ENCODE peak calls at places on chromosomes 2 and 18, in four cellular contexts. G is mesendoderm, W is trophoblast cell, C is H1. V is an unnamed sample.

GRCh38 chr2:84175340-84175739 is 283.7 kb downstream of the SUCLG1 start:
- DNase-seq in W (no peak), C (no peak), G (no peak), V (no peak)

GRCh38 chr18:51151568-51152511 is 45.6 kb downstream of the MEX3C start:
- DNase-seq in G (peak; percentile 22), C (no peak), W (peak; percentile 62), V (peak; percentile 23)

GRCh38 chr2:144567745-144568144 is 47.8 kb upstream of the ZEB2 start:
- DNase-seq in G (peak; percentile 18), C (peak; percentile 29), W (no peak), V (peak; percentile 67)

GRCh38 chr2:197075754-197076337 is 149.3 kb upstream of the PGAP1 start:
- DNase-seq in G (peak; percentile 30), W (no peak), C (no peak), V (no peak)

GRCh38 chr2:145851730-145852129 is 1331.8 kb upstream of the ZEB2 start:
- DNase-seq in W (no peak), C (no peak), G (peak; percentile 19), V (no peak)

GRCh38 chr2:144358979-144359541 is 160.9 kb downstream of the ZEB2 start:
- DNase-seq in W (peak; percentile 21), G (no peak), C (no peak), V (no peak)

GRCh38 chr2:8310557-8311455 is 371.1 kb upstream of the ID2 start:
- DNase-seq in C (no peak), W (no peak), G (no peak), V (peak; percentile 10)

GRCh38 chr2:183034806-183035205 is 3.5 kb downstream of the NCKAP1 start:
- DNase-seq in W (no peak), G (peak; percentile 69), C (no peak), V (no peak)

GRCh38 chr2:122062506-122062905 is 307.1 kb downstream of the TSN start:
- DNase-seq in W (no peak), C (no peak), G (peak; percentile 58), V (no peak)

GRCh38 chr2:71833855-71834554 is 313.7 kb downstream of the CYP26B1 start:
- DNase-seq in C (no peak), G (no peak), W (peak; percentile 60), V (peak; percentile 8)

GRCh38 chr18:3593904-3594759 is 144.2 kb downstream of the TGIF1 start:
- DNase-seq in G (peak; percentile 97), W (peak; percentile 94), C (peak; percentile 77), V (peak; percentile 89)

GRCh38 chr2:210421916-210422315 is 54.6 kb downstream of the LANCL1 start:
- DNase-seq in C (no peak), G (peak; percentile 10), W (no peak), V (no peak)

GRCh38 chr2:205612661-205613060 is 69.6 kb upstream of the NRP2 start:
- DNase-seq in G (peak; percentile 41), C (no peak), W (no peak), V (no peak)

GRCh38 chr2:28488858-28489575 is 6.8 kb upstream of the PLB1 start:
- DNase-seq in W (no peak), C (no peak), G (peak; percentile 14), V (no peak)

GRCh38 chr18:9731380-9731779 is 23.3 kb downstream of the RAB31 start:
- DNase-seq in C (no peak), W (peak; percentile 70), G (peak; percentile 48), V (no peak)

GRCh38 chr18:1246827-1247226 is 342.2 kb downstream of the ADCYAP1 start:
- DNase-seq in W (no peak), C (no peak), G (no peak), V (no peak)

GRCh38 chr18:32018331-32019250 is at the start of gene RNF125:
- DNase-seq in C (peak; percentile 78), G (peak; percentile 98), W (peak; percentile 65), V (peak; percentile 89)

GRCh38 chr2:43905388-43905803 is 66.6 kb downstream of the ABCG8 start:
- DNase-seq in C (no peak), W (peak; percentile 26), G (no peak), V (no peak)

GRCh38 chr2:28250006-28250405 is 142.7 kb upstream of the FOSL2 start:
- DNase-seq in W (peak; percentile 95), G (peak; percentile 93), C (peak; percentile 43), V (no peak)

GRCh38 chr2:187442778-187443177 is 5.3 kb downstream of the CALCRL start:
- DNase-seq in C (no peak), W (no peak), G (no peak), V (no peak)

GRCh38 chr2:189218236-189218635 is 38.7 kb upstream of the COL5A2 start:
- DNase-seq in C (no peak), W (no peak), G (peak; percentile 78), V (no peak)

GRCh38 chr2:131045925-131046579 is 47.2 kb downstream of the FAM168B start:
- DNase-seq in G (no peak), W (no peak), C (no peak), V (no peak)

GRCh38 chr2:162925595-162925994 is 87.0 kb upstream of the KCNH7 start:
- DNase-seq in W (no peak), G (no peak), C (no peak), V (no peak)

GRCh38 chr18:74540689-74541421 is 6.6 kb downstream of the CNDP1 start:
- DNase-seq in W (no peak), G (no peak), C (no peak), V (no peak)

GRCh38 chr2:43221660-43222471 is 4.5 kb downstream of the ZFP36L2 start:
- DNase-seq in G (peak; percentile 98), W (peak; percentile 59), C (no peak), V (peak; percentile 93)

GRCh38 chr2:201888476-201888875 is 82.1 kb downstream of the CDK15 start:
- DNase-seq in G (no peak), W (no peak), C (no peak), V (no peak)

GRCh38 chr2:48343571-48344440 is 186.1 kb upstream of the STON1 start:
- DNase-seq in G (peak; percentile 23), W (peak; percentile 31), C (no peak), V (no peak)

GRCh38 chr2:230643576-230644291 is 68.9 kb upstream of the CAB39 start:
- DNase-seq in C (no peak), W (no peak), G (no peak), V (no peak)

GRCh38 chr18:11419336-11419735 is 190.1 kb upstream of the SLC35G4 start:
- DNase-seq in G (no peak), C (no peak), W (no peak), V (no peak)

GRCh38 chr2:238669581-238670340 is 178.1 kb upstream of the TWIST2 start:
- DNase-seq in G (no peak), W (peak; percentile 75), C (no peak), V (no peak)

GRCh38 chr2:11697103-11697871 is 27.3 kb upstream of the NTSR2 start:
- DNase-seq in G (no peak), W (no peak), C (no peak), V (no peak)

GRCh38 chr18:61889541-61889940 is 3.3 kb downstream of the RNF152 start:
- DNase-seq in C (no peak), G (no peak), W (no peak), V (no peak)

GRCh38 chr2:36277876-36278523 is 77.6 kb upstream of the CRIM1 start:
- DNase-seq in C (no peak), W (no peak), G (no peak), V (no peak)

GRCh38 chr18:39149211-39149806 is 1583.7 kb upstream of the CELF4 start:
- DNase-seq in W (no peak), G (peak; percentile 59), C (no peak), V (no peak)

GRCh38 chr2:218878941-218879761 is 1.5 kb upstream of the WNT10A start:
- DNase-seq in G (no peak), C (no peak), W (no peak), V (no peak)

GRCh38 chr18:48804856-48805610 is 145.7 kb downstream of the SMAD7 start:
- DNase-seq in G (no peak), C (no peak), W (no peak), V (peak; percentile 15)

GRCh38 chr2:27494284-27494943 is 586 bp downstream of the FNDC4 start:
- DNase-seq in G (peak; percentile 38), W (peak; percentile 35), C (no peak), V (peak; percentile 43)

GRCh38 chr2:119792907-119793312 is 33.2 kb downstream of the PTPN4 start:
- DNase-seq in C (peak; percentile 50), W (no peak), G (peak; percentile 70), V (peak; percentile 47)

GRCh38 chr2:101630224-101630949 is 67.1 kb upstream of the MAP4K4 start:
- DNase-seq in W (no peak), G (no peak), C (no peak), V (no peak)

GRCh38 chr2:191678437-191679110 is 638 bp downstream of the NABP1 start:
- DNase-seq in G (peak; percentile 73), C (no peak), W (peak; percentile 56), V (peak; percentile 50)

DNA sequence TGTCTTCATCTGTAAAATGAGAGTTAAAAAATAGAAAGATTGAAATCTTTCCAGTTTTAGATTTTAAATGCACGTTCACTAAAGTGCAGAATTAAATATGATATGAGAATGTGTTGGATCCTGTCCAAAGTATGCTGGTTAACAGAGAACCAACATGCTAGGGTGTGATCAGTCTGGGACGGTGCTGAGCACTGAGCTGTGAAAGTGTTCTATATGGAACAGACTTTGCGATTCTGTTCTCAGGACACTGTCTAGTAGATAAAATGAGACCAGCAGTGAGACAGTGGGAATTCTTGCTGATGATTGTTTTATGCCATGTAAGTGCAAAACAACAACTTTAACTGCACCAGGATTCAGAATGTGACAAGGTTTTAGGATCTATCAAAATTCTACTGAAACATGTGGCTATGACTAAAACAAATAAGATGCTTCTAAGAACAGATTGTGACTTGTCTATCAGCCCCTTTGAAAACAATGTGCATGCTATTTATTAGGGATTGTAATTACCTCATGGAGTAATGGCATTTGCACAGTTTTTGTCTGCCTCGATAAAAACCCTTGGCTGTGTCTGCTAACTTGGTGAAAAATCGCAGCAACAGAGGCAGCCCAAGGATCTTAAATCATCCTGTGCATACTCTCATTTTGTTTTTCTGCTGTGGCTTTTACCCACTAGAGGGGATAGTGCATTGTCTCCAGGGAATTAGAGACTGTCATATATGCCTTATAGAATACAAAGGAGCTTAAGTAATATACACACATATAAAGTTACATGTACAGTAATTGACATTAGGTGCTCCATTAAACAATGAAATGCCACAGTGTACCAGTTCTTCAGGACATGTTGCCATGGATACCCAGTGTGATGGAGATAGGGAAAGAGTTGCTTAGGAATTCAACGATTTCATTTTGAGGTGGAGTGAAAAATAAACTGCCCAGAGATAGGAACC is 55.1 kb downstream of the MAP3K20 start:
- DNase-seq in G (no peak), W (no peak), C (no peak), V (no peak)
- H3K79me2 ChIP-seq in G (no peaks in the 10 kb centered on the region), W (no peaks in the 10 kb centered on the region), C (no peaks in the 10 kb centered on the region), V (no peaks in the 10 kb centered on the region)

GRCh38 chr2:56624181-56624580 is 440.4 kb downstream of the CCDC85A start:
- DNase-seq in G (peak; percentile 3), W (no peak), C (no peak), V (no peak)
- H3K4ac ChIP-seq in G (no peak overlapping the region), W (no peak overlapping the region), C (no peak overlapping the region), V (no peak overlapping the region)

GRCh38 chr2:20766798-20767644 is 55.9 kb downstream of the LDAH start:
- DNase-seq in C (no peak), W (no peak), G (no peak), V (no peak)
- H3K79me2 ChIP-seq in C (no peaks in the 10 kb centered on the region), W (no peaks in the 10 kb centered on the region), G (no peaks in the 10 kb centered on the region), V (no peaks in the 10 kb centered on the region)

GRCh38 chr18:37394610-37394965 is 171.0 kb downstream of the CELF4 start:
- DNase-seq in G (no peak), C (no peak), W (no peak), V (no peak)
- H3K4ac ChIP-seq in G (no peak overlapping the region), C (no peak overlapping the region), W (no peak overlapping the region), V (no peak overlapping the region)

GRCh38 chr2:55000335-55000734 is 49.9 kb downstream of the RTN4 start:
- DNase-seq in G (no peak), C (no peak), W (no peak), V (no peak)
- H3K79me2 ChIP-seq in G (peaks cover 70% of the 10 kb centered on the region), C (peaks cover 100% of the 10 kb centered on the region), W (peaks cover 5% of the 10 kb centered on the region), V (peaks cover 41% of the 10 kb centered on the region)